ENCODE peak calls at places on chromosomes 5 and 9, in six cellular contexts. H, A, G, T, L and C are unnamed samples. For H3K36me3, the result is how much of the 10 kb centered on the place peaks cover.

GRCh38 chr5:175052351-175052750 is 328.0 kb downstream of the MSX2 start:
- ATAC-seq in T (no peak), A (no peak), G (no peak), H (no peak), L (no peak), C (no peak)

GRCh38 chr5:139666551-139666950 is 18.4 kb downstream of the CXXC5 start:
- ATAC-seq in A (no peak), G (no peak), L (no peak), H (no peak), T (no peak), C (no peak)

GRCh38 chr5:142644640-142645361 is 41.1 kb downstream of the FGF1 start:
- ATAC-seq in L (no peak), G (peak), T (no peak), A (peak), H (peak), C (peak)

GRCh38 chr5:150329038-150329437 is 26.3 kb upstream of the ARSI start:
- ATAC-seq in A (peak), G (no peak), L (no peak), T (peak), H (no peak), C (no peak)

GRCh38 chr9:19155106-19155999 is 28.1 kb upstream of the PLIN2 start:
- ATAC-seq in G (peak), A (no peak), H (no peak), L (peak), T (no peak), C (no peak)

GRCh38 chr5:126538579-126538978 is 56.4 kb downstream of the ALDH7A1 start:
- ATAC-seq in G (no peak), A (no peak), H (no peak), T (no peak), L (no peak), C (no peak)

GRCh38 chr5:128395073-128395472 is 143.0 kb downstream of the FBN2 start:
- ATAC-seq in L (no peak), G (no peak), A (no peak), T (no peak), H (peak), C (no peak)

GRCh38 chr9:107142430-107142829 is 140.6 kb upstream of the RAD23B start:
- ATAC-seq in A (no peak), G (no peak), L (no peak), T (no peak), H (peak), C (no peak)

GRCh38 chr9:34392511-34392910 is 15.8 kb upstream of the MYORG start:
- ATAC-seq in L (no peak), A (no peak), T (no peak), G (no peak), H (peak), C (no peak)

GRCh38 chr5:40480392-40480791 is 199.3 kb upstream of the PTGER4 start:
- ATAC-seq in H (no peak), G (no peak), T (no peak), L (no peak), A (no peak), C (no peak)

GRCh38 chr9:35106343-35106730 is 3.4 kb upstream of the STOML2 start:
- ATAC-seq in G (no peak), T (no peak), L (no peak), H (no peak), A (no peak), C (no peak)

GRCh38 chr9:108885643-108886348 is 23.7 kb downstream of the ACTL7A start:
- ATAC-seq in H (peak), L (peak), T (peak), G (no peak), A (peak), C (no peak)

GRCh38 chr9:109231593-109231992 is 64.5 kb upstream of the FRRS1L start:
- ATAC-seq in T (no peak), A (no peak), L (peak), G (no peak), H (no peak), C (no peak)

GRCh38 chr9:133814586-133815090 is 76.5 kb upstream of the SARDH start:
- ATAC-seq in G (no peak), A (peak), H (peak), L (no peak), T (no peak), C (no peak)

GRCh38 chr9:133815781-133816180 is 77.6 kb upstream of the SARDH start:
- ATAC-seq in T (no peak), H (no peak), G (no peak), A (peak), L (no peak), C (no peak)

GRCh38 chr9:133812077-133812868 is 74.1 kb upstream of the SARDH start:
- ATAC-seq in L (no peak), A (no peak), H (no peak), G (no peak), T (no peak), C (no peak)

GRCh38 chr9:133812941-133813748 is 75.0 kb upstream of the SARDH start:
- ATAC-seq in G (no peak), L (no peak), H (no peak), T (no peak), A (no peak), C (no peak)

DNA sequence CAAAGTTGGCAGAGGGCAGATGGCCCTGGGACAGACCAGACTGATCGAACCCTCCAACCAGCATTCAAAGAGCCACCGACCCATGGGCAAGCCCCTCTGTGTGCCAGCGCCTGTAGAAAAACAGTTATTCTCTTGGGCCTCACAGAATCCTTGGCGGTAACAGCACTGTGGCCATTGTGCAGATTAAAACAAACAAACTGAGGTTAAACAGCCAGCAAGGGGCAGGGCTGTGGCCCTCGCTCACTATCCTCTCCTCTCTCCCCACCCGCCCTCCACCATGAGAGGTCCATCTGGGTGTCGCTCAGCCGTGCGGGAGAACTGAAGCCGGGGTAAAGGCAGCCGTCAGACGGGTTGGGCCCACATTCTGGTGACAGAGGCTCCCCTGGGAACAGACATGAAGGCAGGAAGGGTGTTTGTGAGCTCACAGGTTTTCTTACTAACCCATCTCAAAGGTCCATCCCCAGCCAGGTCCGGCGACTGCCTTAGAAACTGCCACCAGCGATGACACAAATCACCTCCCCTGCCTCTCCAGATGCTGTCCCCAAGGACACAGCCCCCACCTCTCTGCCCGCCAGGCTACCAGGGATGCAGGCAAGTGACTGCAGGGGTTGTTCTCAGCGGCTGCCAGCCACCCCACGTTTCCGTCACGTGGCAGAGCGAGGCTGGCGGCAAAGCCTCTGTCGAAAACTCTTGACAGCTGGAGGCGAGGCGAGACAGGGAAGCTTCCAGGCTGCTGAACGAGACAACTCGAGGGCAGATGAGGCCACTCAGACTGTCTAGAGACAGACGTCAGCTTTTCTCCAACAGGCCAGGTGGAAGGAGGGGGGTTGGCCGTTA is 75.8 kb upstream of the SARDH start:
- ATAC-seq in A (peak), G (peak), T (peak), L (no peak), H (peak), C (peak)
- H3K36me3 ChIP-seq in A (under half), G (under half), T (under half), L (under half), H (under half), C (under half)

DNA sequence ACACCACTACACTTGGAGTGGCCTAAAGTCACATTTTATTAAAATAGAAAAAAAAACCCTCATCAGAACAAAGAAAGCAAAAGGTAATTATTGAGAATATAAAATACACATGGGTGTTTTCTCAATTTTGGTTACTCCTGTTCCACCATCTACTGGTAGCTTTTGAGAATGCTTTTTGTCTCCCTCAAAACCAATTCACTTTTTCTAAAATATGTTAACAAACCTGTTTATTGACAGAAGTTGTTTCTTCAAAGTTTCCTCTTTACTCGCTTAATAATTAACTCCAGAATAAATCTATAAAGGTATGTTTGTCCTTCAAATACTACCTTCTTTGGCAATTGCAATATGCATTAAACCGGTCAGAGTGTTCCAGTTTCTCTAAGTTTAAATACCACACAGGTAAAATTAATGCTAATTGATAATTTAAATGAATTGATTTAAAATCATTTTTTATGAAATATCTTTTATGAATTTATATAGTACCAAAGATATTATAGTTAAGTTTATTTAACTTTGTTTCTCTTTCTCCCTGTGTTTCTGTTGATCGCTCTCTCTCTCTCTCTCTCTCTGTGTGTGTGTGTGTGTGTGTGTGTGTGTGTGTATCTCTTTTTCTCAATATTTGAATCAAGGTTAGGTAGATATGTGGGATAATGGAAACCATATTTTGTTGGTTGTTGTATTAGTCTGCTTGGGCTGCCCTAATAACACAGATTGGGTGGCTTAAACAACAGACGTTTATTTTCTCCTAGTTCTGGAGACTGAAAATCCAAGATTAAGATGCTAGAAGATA is 487.4 kb downstream of the PRDM9 start:
- ATAC-seq in G (no peak), H (no peak), A (no peak), L (peak), T (no peak), C (no peak)
- TF ChIP-seq CTCF in G (no peak), H (no peak), A (no peak), L (peak), T (no peak), C (no peak)

GRCh38 chr5:10707198-10708187 is 53.5 kb downstream of the DAP start:
- ATAC-seq in G (no peak), L (no peak), A (no peak), H (no peak), T (no peak), C (no peak)
- H3K36me3 ChIP-seq in G (under half), L (under half), A (under half), H (under half), T (half or more), C (under half)

GRCh38 chr5:74945561-74946165 is 79.5 kb upstream of the FAM169A start:
- ATAC-seq in H (no peak), G (no peak), L (no peak), T (no peak), A (no peak), C (no peak)
- TF ChIP-seq CTCF in H (no peak), G (no peak), L (no peak), T (no peak), A (no peak), C (no peak)

GRCh38 chr5:141635646-141636045 is 1.0 kb downstream of the HDAC3 start:
- ATAC-seq in G (no peak), T (no peak), H (no peak), L (no peak), A (no peak), C (no peak)

GRCh38 chr5:141630570-141631140 is 6.0 kb downstream of the HDAC3 start:
- ATAC-seq in H (no peak), A (no peak), L (peak), T (no peak), G (no peak), C (no peak)

GRCh38 chr5:141634720-141635119 is 1.9 kb downstream of the HDAC3 start:
- ATAC-seq in G (no peak), T (no peak), A (no peak), H (no peak), L (no peak), C (no peak)

GRCh38 chr5:141634162-141634561 is 2.5 kb downstream of the HDAC3 start:
- ATAC-seq in L (no peak), A (no peak), H (no peak), T (peak), G (no peak), C (no peak)

DNA sequence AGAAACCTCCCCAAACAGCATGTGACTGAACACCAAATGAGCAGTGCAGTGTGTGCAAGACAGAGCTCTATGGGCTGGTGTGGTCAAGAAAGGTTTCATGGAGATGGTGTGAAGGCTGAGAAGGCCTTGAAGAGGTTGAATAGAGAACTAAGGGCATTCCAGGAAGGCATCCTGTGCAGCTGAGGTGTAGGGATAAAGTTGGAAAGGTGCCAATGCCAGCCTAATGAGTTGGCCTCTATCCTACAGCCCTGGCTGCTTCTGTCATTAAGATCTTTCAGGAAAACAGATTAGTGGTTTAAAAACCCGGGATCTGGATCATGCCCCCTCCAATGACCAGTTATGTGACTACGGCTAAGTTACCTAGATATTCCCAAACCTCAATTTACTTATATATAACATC is 4.0 kb downstream of the HDAC3 start:
- ATAC-seq in H (no peak), L (no peak), A (no peak), T (no peak), G (no peak), C (no peak)
- H3K36me3 ChIP-seq in H (under half), L (under half), A (under half), T (half or more), G (half or more), C (under half)

GRCh38 chr5:135833961-135834638 is 363 bp upstream of the SLC25A48 start:
- ATAC-seq in L (peak), G (peak), H (peak), T (peak), A (peak), C (peak)
- TF ChIP-seq CTCF in L (no peak), G (peak), H (peak), T (peak), A (peak), C (no peak)

GRCh38 chr9:101403886-101404285 is 5.2 kb downstream of the ZNF189 start:
- ATAC-seq in A (no peak), H (no peak), T (no peak), G (no peak), L (no peak), C (no peak)
- H3K36me3 ChIP-seq in A (under half), H (half or more), T (half or more), G (half or more), L (half or more), C (under half)

DNA sequence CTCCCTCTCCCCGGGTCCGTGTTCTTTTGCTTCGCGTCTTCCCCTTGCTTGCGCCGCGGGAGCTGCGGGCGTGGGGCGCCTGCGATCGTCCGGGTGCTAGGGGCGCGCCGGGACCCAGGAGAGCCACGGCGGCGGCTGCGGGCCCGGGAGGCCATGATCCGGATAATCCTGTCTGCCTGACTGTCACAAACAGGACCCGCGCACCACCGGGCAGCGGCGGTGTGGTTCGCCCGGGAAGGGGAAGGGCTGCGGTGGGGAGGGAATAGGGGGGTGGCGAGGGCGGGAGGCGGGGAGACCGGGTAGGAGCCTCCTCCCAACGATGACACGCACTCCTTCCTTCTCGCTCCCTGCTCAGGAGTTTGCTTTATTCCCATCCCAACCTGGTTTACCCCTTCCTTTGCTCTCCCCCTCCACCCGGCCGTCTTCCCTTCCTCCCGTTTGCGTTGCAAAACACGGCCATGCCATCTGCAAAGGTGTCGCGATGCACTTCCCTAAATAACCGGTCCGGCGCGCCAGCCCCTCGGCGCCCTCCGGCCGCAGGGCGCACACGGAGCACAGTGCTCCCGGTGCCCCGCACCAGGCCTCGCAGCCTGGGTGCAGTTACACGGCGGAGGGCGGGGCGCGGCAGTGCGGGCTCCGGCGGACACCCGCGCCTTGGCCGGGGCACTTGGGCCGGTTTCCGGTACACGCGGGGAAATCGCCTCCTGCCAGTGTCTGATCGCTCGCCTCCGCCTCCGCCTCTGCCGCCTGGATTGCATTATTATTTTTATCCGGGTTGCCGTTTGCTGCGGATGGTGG is 1.5 kb downstream of the SMARCA2 start:
- ATAC-seq in G (peak), T (peak), H (peak), L (peak), A (peak), C (peak)
- TF ChIP-seq CTCF in G (no peak), T (no peak), H (no peak), L (peak), A (no peak), C (peak)